ENCODE peak calls at places on chromosome 14, in eight cellular contexts. Q, C, H, R, N, F, O and G are unnamed samples.

GRCh38 chr14:91998667-91999570 is 40.9 kb downstream of the TRIP11 start:
- DNase-seq in C (no peak), N (no peak), R (no peak), F (no peak), H (no peak), Q (no peak), O (no peak), G (no peak)

GRCh38 chr14:55123101-55123500 is 6.0 kb upstream of the LGALS3 start:
- DNase-seq in F (no peak), Q (no peak), N (no peak), H (peak; percentile 56), R (peak; percentile 12), C (peak; percentile 93), O (no peak), G (no peak)

GRCh38 chr14:64966976-64967375 is 5.2 kb downstream of the RAB15 start:
- DNase-seq in H (no peak), F (no peak), Q (no peak), O (no peak), N (no peak), R (no peak), C (no peak), G (peak; percentile 43)

GRCh38 chr14:103731916-103732867 is 16.6 kb downstream of the ZFYVE21 start:
- DNase-seq in O (no peak), F (no peak), C (no peak), H (no peak), N (no peak), R (no peak), Q (no peak), G (peak; percentile 66)

GRCh38 chr14:44107156-44107555 is 399.9 kb downstream of the FSCB start:
- DNase-seq in Q (no peak), N (no peak), O (no peak), F (no peak), C (no peak), R (no peak), H (no peak), G (no peak)

GRCh38 chr14:76208340-76208739 is 56.6 kb downstream of the GPATCH2L start:
- DNase-seq in O (no peak), R (no peak), H (no peak), F (no peak), C (no peak), Q (no peak), N (no peak), G (no peak)

GRCh38 chr14:76091036-76091435 is 60.7 kb upstream of the GPATCH2L start:
- DNase-seq in O (no peak), Q (no peak), N (peak; percentile 41), R (no peak), F (peak; percentile 39), H (peak; percentile 69), C (peak; percentile 22), G (no peak)

GRCh38 chr14:71688576-71688975 is 243.7 kb upstream of the RGS6 start:
- DNase-seq in H (no peak), C (peak; percentile 70), F (no peak), Q (no peak), R (no peak), O (no peak), N (no peak), G (no peak)

GRCh38 chr14:93346926-93347721 is at the start of gene COX8C:
- DNase-seq in C (no peak), Q (no peak), F (no peak), N (no peak), H (no peak), O (no peak), R (no peak), G (peak; percentile 59)

GRCh38 chr14:92397140-92397815 is 74.3 kb downstream of the SLC24A4 start:
- DNase-seq in Q (no peak), H (no peak), O (no peak), N (no peak), C (no peak), R (no peak), F (no peak), G (no peak)

GRCh38 chr14:23172096-23172495 is 11.4 kb downstream of the SLC7A8 start:
- DNase-seq in Q (no peak), R (no peak), C (no peak), H (no peak), O (no peak), F (no peak), N (no peak), G (no peak)

GRCh38 chr14:58718226-58718625 is 80.5 kb downstream of the DACT1 start:
- DNase-seq in H (no peak), R (no peak), C (no peak), O (no peak), N (no peak), F (no peak), Q (no peak), G (no peak)